ENCODE peak calls at places on chromosomes 4 and X, in seven cellular contexts. I, U, W, C, S, M and K are unnamed samples.

GRCh38 chr4:183499389-183499788 is 5.5 kb upstream of the ING2 start:
- DNase-seq in I (no peak), U (no peak), W (peak), C (no peak), S (no peak), M (no peak), K (no peak)

GRCh38 chrX:20378291-20378920 is 111.7 kb upstream of the RPS6KA3 start:
- DNase-seq in I (no peak), U (peak), W (no peak), C (no peak), S (no peak), M (no peak), K (no peak)

GRCh38 chr4:104682311-104682710 is 187.6 kb upstream of the CXXC4 start:
- DNase-seq in I (no peak), U (no peak), W (no peak), C (no peak), S (no peak), M (no peak), K (no peak)

GRCh38 chr4:83195280-83195679 is 80.8 kb upstream of the PLAC8 start:
- DNase-seq in I (no peak), U (no peak), W (no peak), C (no peak), S (no peak), M (no peak), K (no peak)

GRCh38 chrX:31279359-31279758 is 207.5 kb upstream of the FTHL17 start:
- DNase-seq in I (no peak), U (peak), W (peak), C (no peak), S (no peak), M (no peak), K (no peak)

GRCh38 chr4:104493071-104493831 is 1.4 kb downstream of the CXXC4 start:
- DNase-seq in I (no peak), U (no peak), W (no peak), C (no peak), S (no peak), M (no peak), K (no peak)

GRCh38 chr4:186029731-186030421 is 39.1 kb upstream of the TLR3 start:
- DNase-seq in I (peak), U (peak), W (peak), C (peak), S (peak), M (peak), K (peak)

GRCh38 chr4:123977623-123978022 is 581.0 kb downstream of the SPRY1 start:
- DNase-seq in I (no peak), U (peak), W (no peak), C (no peak), S (no peak), M (no peak), K (no peak)

GRCh38 chr4:143586080-143586479 is 72.6 kb downstream of the SMARCA5 start:
- DNase-seq in I (no peak), U (peak), W (peak), C (peak), S (no peak), M (no peak), K (no peak)

GRCh38 chrX:11386001-11386523 is 92.8 kb downstream of the AMELX start:
- DNase-seq in I (peak), U (peak), W (peak), C (no peak), S (peak), M (peak), K (peak)

GRCh38 chr4:111797455-111798163 is 347.6 kb upstream of the FAM241A start:
- DNase-seq in I (no peak), U (no peak), W (no peak), C (no peak), S (no peak), M (no peak), K (no peak)

GRCh38 chr4:6562931-6563901 is 11.8 kb upstream of the MAN2B2 start:
- DNase-seq in I (no peak), U (no peak), W (no peak), C (no peak), S (no peak), M (no peak), K (no peak)

GRCh38 chr4:142406051-142406549 is 440.0 kb downstream of the INPP4B start:
- DNase-seq in I (no peak), U (no peak), W (peak), C (no peak), S (no peak), M (no peak), K (no peak)

GRCh38 chr4:142405021-142405991 is 440.8 kb downstream of the INPP4B start:
- DNase-seq in I (peak), U (peak), W (peak), C (no peak), S (peak), M (peak), K (peak)

GRCh38 chr4:142408003-142408441 is 438.1 kb downstream of the INPP4B start:
- DNase-seq in I (no peak), U (peak), W (peak), C (no peak), S (no peak), M (no peak), K (peak)

GRCh38 chr4:142406917-142407501 is 439.1 kb downstream of the INPP4B start:
- DNase-seq in I (no peak), U (no peak), W (no peak), C (no peak), S (no peak), M (no peak), K (no peak)

GRCh38 chr4:142407569-142407968 is 438.5 kb downstream of the INPP4B start:
- DNase-seq in I (no peak), U (peak), W (no peak), C (no peak), S (no peak), M (no peak), K (no peak)
- H3K4me3 ChIP-seq in I (no peak), U (no peak), W (no peak), C (no peak), S (no peak), M (no peak), K (no peak)

DNA sequence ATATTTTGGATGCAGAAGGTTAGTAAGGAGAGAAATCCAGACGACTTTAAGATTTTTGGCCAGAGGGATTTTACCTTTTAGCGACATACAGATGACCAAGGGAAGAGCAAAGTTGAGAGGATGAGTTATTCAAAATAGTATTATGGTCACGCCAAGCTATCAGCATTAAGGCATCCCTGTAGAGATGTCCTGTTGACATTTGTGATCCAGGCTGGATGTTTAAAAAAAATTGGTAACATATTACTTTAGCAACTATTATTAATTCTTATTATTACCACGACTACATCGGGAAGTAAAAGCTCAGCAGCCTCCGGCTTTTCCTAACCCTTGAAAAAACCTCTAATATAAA is 562 bp upstream of the OSTC start:
- DNase-seq in I (no peak), U (no peak), W (no peak), C (no peak), S (no peak), M (no peak), K (no peak)
- H3K4me3 ChIP-seq in I (peak), U (peak), W (peak), C (peak), S (no peak), M (peak), K (peak)

DNA sequence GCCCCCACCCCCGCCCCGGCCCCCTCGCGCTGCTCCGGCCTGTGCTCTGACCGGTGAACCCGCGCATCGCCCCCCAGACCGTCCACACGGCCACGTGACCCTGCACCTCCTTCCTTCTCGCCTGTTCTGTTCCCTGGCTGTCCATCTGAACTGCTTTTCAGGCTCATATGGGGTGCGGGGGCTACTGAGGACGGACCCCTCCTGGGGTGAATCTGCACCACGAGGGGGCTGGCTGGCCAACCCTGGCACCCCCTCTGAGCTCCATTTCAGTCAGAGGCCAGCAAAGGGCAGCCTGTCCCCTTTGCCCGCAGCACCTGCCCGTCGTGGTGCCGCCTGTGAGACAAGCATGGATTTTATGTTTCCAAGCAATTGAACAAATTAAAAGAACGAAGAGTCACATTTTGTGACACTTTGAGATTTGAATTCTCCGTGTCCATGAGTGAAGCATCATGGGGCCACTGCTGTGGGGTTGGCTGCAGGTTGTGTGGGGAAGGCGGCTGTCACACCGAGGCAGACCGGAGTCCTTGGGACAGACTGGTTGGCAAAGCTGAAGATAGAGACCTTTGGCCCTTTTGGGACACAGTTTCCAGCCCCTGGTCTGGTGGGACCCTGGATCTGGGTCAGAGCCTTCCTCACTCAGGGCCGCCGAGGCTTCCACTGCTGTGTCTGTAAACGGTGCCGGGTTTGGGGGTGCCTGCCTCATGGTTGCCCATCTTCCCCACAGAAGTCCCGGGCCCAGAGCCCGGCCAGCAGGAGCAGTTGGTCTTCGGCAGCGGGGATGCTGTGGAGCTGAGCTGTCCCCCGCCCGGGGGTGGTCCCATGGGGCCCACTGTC is 5.7 kb downstream of the FGFR3 start:
- DNase-seq in I (no peak), U (no peak), W (no peak), C (no peak), S (no peak), M (no peak), K (no peak)
- H3K4me3 ChIP-seq in I (no peak), U (no peak), W (no peak), C (no peak), S (no peak), M (no peak), K (no peak)

GRCh38 chr4:164384416-164384815 is 369.5 kb upstream of the SMIM31 start:
- DNase-seq in I (no peak), U (no peak), W (no peak), C (no peak), S (no peak), M (no peak), K (no peak)

GRCh38 chr4:164381859-164382258 is 372.1 kb upstream of the SMIM31 start:
- DNase-seq in I (no peak), U (no peak), W (no peak), C (no peak), S (no peak), M (no peak), K (no peak)

GRCh38 chr4:164379694-164380093 is 374.2 kb upstream of the SMIM31 start:
- DNase-seq in I (no peak), U (no peak), W (no peak), C (no peak), S (no peak), M (no peak), K (no peak)

DNA sequence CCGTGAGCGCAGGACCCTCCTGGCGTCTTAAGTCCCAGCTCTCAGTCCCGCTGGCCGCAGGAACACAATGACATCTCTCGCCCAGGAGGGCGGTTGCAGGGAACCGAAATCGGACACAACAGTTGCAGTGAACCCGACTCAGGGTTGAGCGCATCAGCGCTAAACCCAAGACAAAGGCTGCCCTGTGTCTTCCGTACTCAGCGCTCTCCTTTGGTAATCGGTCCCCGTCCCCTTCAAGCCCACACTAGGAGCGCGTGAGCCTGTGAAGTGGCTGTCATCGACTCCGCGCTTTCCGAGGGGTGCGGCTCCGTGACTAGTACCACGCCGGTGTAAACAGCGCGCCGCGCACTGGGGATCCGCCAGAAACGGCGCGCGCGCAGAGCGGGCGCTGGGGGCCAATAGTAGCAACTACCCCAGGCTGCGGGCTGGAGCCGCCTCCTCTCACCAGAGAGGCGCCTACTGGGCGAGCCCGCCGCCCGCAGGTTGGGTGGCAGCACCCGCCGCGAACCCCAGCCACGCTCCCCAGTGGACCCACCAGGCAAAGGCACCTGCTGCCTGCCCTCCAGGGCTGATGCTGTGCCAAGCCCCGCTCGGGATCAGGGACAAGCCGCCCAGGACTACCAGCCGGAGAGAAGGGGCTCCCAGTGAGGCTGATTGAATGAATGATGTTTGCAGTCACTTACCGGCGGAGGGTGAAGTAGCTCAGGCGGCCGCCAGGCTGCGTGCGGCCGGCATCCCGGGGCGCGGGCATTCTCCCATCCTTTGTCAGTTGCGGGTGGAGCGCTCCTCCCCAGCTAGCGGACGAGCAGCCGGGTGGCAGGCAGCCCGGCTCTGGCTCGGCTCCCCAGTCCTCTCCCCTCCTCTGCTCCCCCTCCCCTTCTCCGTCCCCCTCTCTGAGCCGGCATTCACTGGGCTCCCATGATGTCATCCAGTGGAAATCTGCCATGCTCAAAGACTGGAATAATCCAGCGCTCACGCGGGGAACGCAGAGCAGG is 370.4 kb upstream of the SMIM31 start:
- DNase-seq in I (peak), U (peak), W (no peak), C (no peak), S (peak), M (no peak), K (no peak)
- H3K4me3 ChIP-seq in I (peak), U (peak), W (no peak), C (no peak), S (peak), M (peak), K (no peak)

DNA sequence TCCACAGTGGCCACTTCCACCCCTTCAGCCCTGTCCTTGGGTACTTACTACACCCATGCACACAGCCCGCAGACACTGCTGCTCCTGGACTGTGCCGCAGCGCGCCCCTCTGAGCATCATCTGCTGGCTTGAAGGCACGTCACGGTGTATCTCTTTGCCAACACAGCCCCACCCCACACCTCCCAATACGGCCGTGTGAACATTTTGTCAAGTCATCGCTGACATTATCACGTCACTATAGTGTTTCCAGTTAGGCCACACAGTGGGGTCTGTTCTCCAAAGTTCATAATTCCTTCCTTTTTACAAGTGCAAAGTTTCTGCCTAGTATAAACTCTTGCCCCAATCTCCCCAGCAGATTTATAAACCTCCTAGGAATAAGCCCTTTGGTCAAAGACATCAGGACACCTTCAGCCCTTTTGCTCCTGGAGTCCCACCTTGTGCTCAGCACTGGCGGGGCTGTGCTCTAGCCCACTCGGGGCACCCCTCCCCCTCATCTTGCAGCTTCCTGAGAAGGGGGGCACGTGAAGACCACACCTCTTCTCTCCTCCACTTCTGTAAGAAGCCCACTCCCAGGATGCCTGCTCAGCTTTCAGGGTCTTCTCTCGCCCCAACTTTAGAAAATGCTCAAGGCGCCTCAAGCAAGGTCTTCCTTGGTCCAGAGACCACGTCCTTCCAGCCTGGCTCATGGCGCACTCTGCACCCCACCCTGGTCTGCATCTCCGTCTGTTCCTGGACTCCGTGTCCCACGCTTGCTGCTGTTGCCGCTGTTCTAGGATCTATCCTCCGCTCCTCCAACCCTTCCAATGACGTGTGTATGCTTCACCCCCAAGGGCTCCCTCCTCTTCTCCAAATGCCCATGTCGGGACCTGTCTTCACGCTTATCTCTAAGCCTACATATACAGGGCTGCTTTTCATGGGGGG is 7.2 kb downstream of the FAM53A start:
- DNase-seq in I (no peak), U (no peak), W (no peak), C (no peak), S (no peak), M (no peak), K (no peak)
- H3K4me3 ChIP-seq in I (no peak), U (no peak), W (no peak), C (no peak), S (no peak), M (no peak), K (no peak)

DNA sequence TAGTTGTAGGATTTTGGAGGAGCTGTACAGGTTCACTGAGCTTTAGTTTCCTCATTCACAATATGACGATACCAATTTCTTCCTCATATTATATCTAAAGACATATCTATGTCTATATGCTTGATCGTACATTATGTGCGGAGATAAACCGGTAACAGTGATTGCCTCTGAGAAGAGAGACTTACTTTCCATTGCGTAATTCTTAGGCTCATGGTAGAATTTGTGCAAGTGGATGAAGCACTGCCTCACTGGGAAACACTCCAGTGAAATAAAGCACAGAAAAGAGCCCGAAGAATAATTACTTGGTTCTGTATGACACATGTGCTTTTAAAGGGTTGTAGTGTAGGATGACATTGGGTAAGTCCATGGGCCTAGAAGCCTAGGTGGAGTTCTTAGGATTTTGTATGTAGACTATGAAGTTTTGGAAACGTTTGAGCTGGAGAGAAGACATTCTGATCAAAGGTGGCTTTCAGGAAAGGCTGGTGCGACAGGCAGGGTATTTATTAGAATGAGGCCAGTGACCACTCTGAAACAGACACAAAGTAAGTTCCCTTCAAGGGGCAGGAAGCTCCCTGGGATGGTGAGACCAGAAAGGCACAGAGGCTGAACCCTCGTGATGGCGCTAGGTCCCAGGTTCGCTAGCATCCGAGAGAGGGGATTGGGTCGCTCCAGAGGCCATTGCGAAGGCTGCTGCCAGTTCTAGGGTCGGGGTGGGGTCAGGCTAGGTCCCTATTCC is 649 bp upstream of the VBP1 start:
- DNase-seq in I (no peak), U (peak), W (peak), C (no peak), S (no peak), M (no peak), K (no peak)
- H3K4me3 ChIP-seq in I (peak), U (peak), W (peak), C (peak), S (peak), M (peak), K (peak)

GRCh38 chr4:147933316-147933715 is 201.4 kb downstream of the ARHGAP10 start:
- DNase-seq in I (no peak), U (peak), W (no peak), C (no peak), S (no peak), M (no peak), K (no peak)

GRCh38 chr4:147927377-147928137 is 195.7 kb downstream of the ARHGAP10 start:
- DNase-seq in I (no peak), U (no peak), W (peak), C (no peak), S (no peak), M (no peak), K (no peak)

GRCh38 chr4:147923854-147924253 is 192.0 kb downstream of the ARHGAP10 start:
- DNase-seq in I (no peak), U (no peak), W (no peak), C (no peak), S (no peak), M (no peak), K (no peak)

GRCh38 chr4:147924604-147925412 is 192.9 kb downstream of the ARHGAP10 start:
- DNase-seq in I (no peak), U (peak), W (peak), C (no peak), S (no peak), M (peak), K (no peak)

DNA sequence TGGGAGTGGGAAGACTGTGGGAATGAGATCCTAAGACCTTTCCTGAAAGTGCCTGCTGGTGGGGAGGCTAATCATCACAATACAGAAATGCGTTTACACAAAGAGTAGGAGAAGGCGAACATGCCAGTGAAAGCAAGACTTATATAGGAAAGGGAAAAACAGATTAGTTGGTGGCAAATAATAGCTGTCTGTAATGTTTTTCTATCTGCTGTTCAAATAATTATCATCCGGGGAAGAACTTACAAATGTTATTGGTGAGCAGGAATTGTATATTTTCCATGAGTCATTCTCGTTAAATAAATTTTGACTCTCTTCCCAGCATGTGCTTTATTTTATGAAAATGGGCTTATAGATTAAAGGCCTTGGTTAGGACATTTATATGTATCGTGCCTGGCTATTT is 196.5 kb downstream of the ARHGAP10 start:
- DNase-seq in I (no peak), U (no peak), W (peak), C (no peak), S (no peak), M (no peak), K (peak)
- H3K4me3 ChIP-seq in I (no peak), U (no peak), W (no peak), C (no peak), S (no peak), M (no peak), K (no peak)